ENCODE peak calls at places on chromosomes 1 and 21, in four cellular contexts. M, L, D and S are unnamed samples.

GRCh38 chr21:21682172-21682571 is 684.0 kb downstream of the NCAM2 start:
- DNase-seq in M (no peak), D (no peak), L (peak), S (no peak)

GRCh38 chr1:171742577-171742922 is 685 bp upstream of the VAMP4 start:
- DNase-seq in M (peak), D (no peak), L (peak), S (no peak)

GRCh38 chr1:161088587-161089110 is 709 bp downstream of the NECTIN4 start:
- DNase-seq in D (no peak), L (peak), M (no peak), S (no peak)

GRCh38 chr1:32874860-32875793 is 4.4 kb upstream of the FNDC5 start:
- DNase-seq in M (no peak), D (no peak), L (no peak), S (no peak)

GRCh38 chr1:182389619-182390047 is 2.0 kb downstream of the GLUL start:
- DNase-seq in L (no peak), M (no peak), D (no peak), S (peak)

GRCh38 chr1:159960721-159961381 is 6.8 kb upstream of the SLAMF9 start:
- DNase-seq in M (no peak), L (peak), D (no peak), S (no peak)

GRCh38 chr1:185971688-185972087 is 237.5 kb downstream of the HMCN1 start:
- DNase-seq in D (no peak), L (peak), M (no peak), S (no peak)

GRCh38 chr1:94669213-94669612 is 127.7 kb upstream of the F3 start:
- DNase-seq in M (no peak), L (peak), D (no peak), S (no peak)

GRCh38 chr1:41345434-41346075 is 15.7 kb upstream of the FOXO6 start:
- DNase-seq in D (no peak), M (no peak), L (no peak), S (no peak)

GRCh38 chr1:145846191-145846590 is 761 bp downstream of the NUDT17 start:
- DNase-seq in L (peak), M (peak), D (no peak), S (peak)
- TF ChIP-seq FOS in L (no peak), M (no peak), D (no peak), S (no peak)

GRCh38 chr1:226407199-226407496 is 745 bp downstream of the PARP1 start:
- DNase-seq in L (no peak), M (no peak), D (no peak), S (no peak)
- H2AFZ ChIP-seq in L (peak), M (peak), D (peak), S (peak)

GRCh38 chr1:235430991-235431390 is 63.8 kb downstream of the TBCE start:
- DNase-seq in L (peak), D (no peak), M (no peak), S (peak)
- TF ChIP-seq FOS in L (no peak), D (no peak), M (no peak), S (no peak)

GRCh38 chr1:15381805-15382204 is 27.9 kb upstream of the EFHD2 start:
- DNase-seq in M (no peak), D (no peak), L (no peak), S (no peak)
- H2AFZ ChIP-seq in M (no peak), D (no peak), L (no peak), S (no peak)